ENCODE peak calls at places on chromosomes 3 and 15, in five cellular contexts. S is NCI-H1092, M is iris pigment epithelial cell, F is lung microvascular endothelial cell, A is epithelial cell of prostate. U is an unnamed sample.

GRCh38 chr3:146577662-146578061 is 27.5 kb downstream of the PLSCR5 start:
- DNase-seq in M (peak), A (no peak), S (no peak), F (peak), U (peak)

GRCh38 chr3:89619263-89619662 is 511.8 kb downstream of the EPHA3 start:
- DNase-seq in A (no peak), M (no peak), S (no peak), F (no peak), U (no peak)

GRCh38 chr15:42385206-42385979 is 26.1 kb downstream of the CAPN3 start:
- DNase-seq in A (no peak), S (no peak), M (peak), F (peak), U (peak)

GRCh38 chr3:114154321-114154821 is 24.5 kb downstream of the DRD3 start:
- DNase-seq in S (peak), A (no peak), F (no peak), M (no peak), U (no peak)

GRCh38 chr3:105580551-105580950 is 213.8 kb downstream of the ALCAM start:
- DNase-seq in S (no peak), M (no peak), F (no peak), A (no peak), U (no peak)

GRCh38 chr3:169512991-169513390 is 150.5 kb downstream of the MECOM start:
- DNase-seq in M (no peak), S (no peak), A (no peak), F (no peak), U (no peak)

GRCh38 chr3:52319921-52320595 is 3.9 kb downstream of the DNAH1 start:
- DNase-seq in M (no peak), A (no peak), F (no peak), S (no peak), U (no peak)

GRCh38 chr15:50123861-50124556 is 5.0 kb upstream of the ATP8B4 start:
- DNase-seq in S (no peak), M (no peak), F (no peak), A (no peak), U (no peak)

GRCh38 chr3:16503191-16503776 is 10.2 kb downstream of the RFTN1 start:
- DNase-seq in A (no peak), M (no peak), F (no peak), S (no peak), U (no peak)

GRCh38 chr3:194750409-194750808 is 64.7 kb downstream of the FAM43A start:
- DNase-seq in S (no peak), F (no peak), A (no peak), M (no peak), U (no peak)

GRCh38 chr3:194713299-194714121 is 27.8 kb downstream of the FAM43A start:
- DNase-seq in F (no peak), A (no peak), M (no peak), S (no peak), U (no peak)

GRCh38 chr15:90161946-90162345 is 39.2 kb upstream of the SEMA4B start:
- DNase-seq in F (no peak), A (no peak), M (no peak), S (no peak), U (no peak)

GRCh38 chr15:43423793-43424192 is 52.9 kb downstream of the TUBGCP4 start:
- DNase-seq in A (no peak), F (no peak), S (no peak), M (no peak), U (no peak)

GRCh38 chr3:108818404-108818803 is 4.2 kb upstream of the TRAT1 start:
- DNase-seq in M (peak), F (peak), S (no peak), A (no peak), U (no peak)

GRCh38 chr3:194253270-194253669 is 97.9 kb downstream of the CPN2 start:
- DNase-seq in S (no peak), A (no peak), F (no peak), M (no peak), U (no peak)

GRCh38 chr15:82763361-82764142 is 42.3 kb downstream of the FSD2 start:
- DNase-seq in M (no peak), A (no peak), S (no peak), F (no peak), U (no peak)

GRCh38 chr3:195372220-195372619 is 70.6 kb downstream of the ACAP2 start:
- DNase-seq in A (peak), M (no peak), F (no peak), S (no peak), U (no peak)

GRCh38 chr3:172982731-172983364 is 158.2 kb downstream of the SPATA16 start:
- DNase-seq in A (no peak), S (no peak), F (no peak), M (no peak), U (no peak)

GRCh38 chr3:99845999-99846398 is 28.3 kb downstream of the CMSS1 start:
- DNase-seq in F (no peak), M (no peak), A (no peak), S (no peak), U (no peak)

GRCh38 chr3:173699353-173699752 is 301.8 kb downstream of the NLGN1 start:
- DNase-seq in F (peak), S (no peak), M (no peak), A (no peak), U (no peak)

GRCh38 chr3:151434151-151434890 is 26.5 kb downstream of the IGSF10 start:
- DNase-seq in M (peak), S (no peak), F (peak), A (peak), U (no peak)

GRCh38 chr3:13308406-13308805 is 111.7 kb downstream of the NUP210 start:
- DNase-seq in M (peak), A (no peak), S (no peak), F (peak), U (peak)

GRCh38 chr3:22474706-22475470 is 723.9 kb upstream of the ZNF385D start:
- DNase-seq in S (no peak), M (peak), A (no peak), F (no peak), U (no peak)

GRCh38 chr15:82044373-82045178 is 1.2 kb downstream of the MEX3B start:
- DNase-seq in S (no peak), F (peak), M (peak), A (no peak), U (no peak)

GRCh38 chr15:38597221-38597800 is 32.7 kb upstream of the RASGRP1 start:
- DNase-seq in F (no peak), M (no peak), A (no peak), S (no peak), U (no peak)

GRCh38 chr3:37599186-37599585 is 262.5 kb upstream of the CTDSPL start:
- DNase-seq in M (no peak), S (no peak), A (no peak), F (no peak), U (no peak)

GRCh38 chr3:69671082-69671952 is 67.9 kb upstream of the MITF start:
- DNase-seq in M (peak), S (no peak), A (no peak), F (peak), U (no peak)

GRCh38 chr3:195662-196061 is 901 bp upstream of the CHL1 start:
- DNase-seq in S (no peak), M (no peak), F (no peak), A (no peak), U (no peak)

GRCh38 chr15:25790003-25790660 is 73.0 kb downstream of the ATP10A start:
- DNase-seq in A (no peak), M (peak), F (no peak), S (no peak), U (no peak)

GRCh38 chr15:100711479-100712130 is 109.2 kb downstream of the ASB7 start:
- DNase-seq in A (no peak), S (no peak), F (no peak), M (no peak), U (no peak)

GRCh38 chr15:42402806-42403205 is 43.5 kb downstream of the CAPN3 start:
- DNase-seq in A (no peak), M (no peak), S (no peak), F (no peak), U (no peak)

GRCh38 chr15:68542771-68543544 is 35.8 kb upstream of the CORO2B start:
- DNase-seq in F (peak), M (peak), A (no peak), S (no peak), U (peak)

GRCh38 chr3:32836601-32837000 is 18.8 kb downstream of the TRIM71 start:
- DNase-seq in M (no peak), A (no peak), F (no peak), S (no peak), U (no peak)